ENCODE peak calls at places on chromosomes 2 and 18, in ten cellular contexts. L is lower lobe of right lung, X is astrocyte, D is mesothelial cell of epicardium, C is tibial artery, F is gastrocnemius medialis, J is fibroblast of the aortic adventitia, Q is RWPE2, H is coronary artery, S is body of pancreas. R is an unnamed sample.
A peak's percentile ranks its signal among the peaks of the same experiment; 100 is the strongest.

GRCh38 chr2:64201086-64201627 is 56.9 kb upstream of the PELI1 start:
- DNase-seq in L (no peak), X (peak; percentile 20), D (no peak), C (no peak), F (no peak), J (peak; percentile 60), Q (no peak), H (no peak), S (no peak), R (no peak)

GRCh38 chr2:8249191-8249590 is 432.7 kb upstream of the ID2 start:
- DNase-seq in L (no peak), X (no peak), D (no peak), C (peak; percentile 56), F (peak; percentile 56), J (no peak), Q (no peak), H (peak; percentile 81), S (no peak), R (no peak)

GRCh38 chr18:45652703-45653490 is 37.6 kb downstream of the SLC14A2 start:
- DNase-seq in L (no peak), X (peak; percentile 47), D (no peak), C (no peak), F (no peak), J (no peak), Q (no peak), H (no peak), S (no peak), R (no peak)

GRCh38 chr18:23547806-23548205 is 38.5 kb downstream of the NPC1 start:
- DNase-seq in L (no peak), X (no peak), D (no peak), C (no peak), F (no peak), J (no peak), Q (no peak), H (no peak), S (no peak), R (no peak)

GRCh38 chr2:31049264-31049663 is 89.0 kb downstream of the GALNT14 start:
- DNase-seq in L (no peak), X (no peak), D (no peak), C (no peak), F (no peak), J (no peak), Q (no peak), H (no peak), S (no peak), R (no peak)

GRCh38 chr2:106085441-106085911 is 108.6 kb downstream of the UXS1 start:
- DNase-seq in L (no peak), X (no peak), D (no peak), C (peak; percentile 45), F (no peak), J (peak; percentile 57), Q (no peak), H (no peak), S (peak; percentile 31), R (no peak)

GRCh38 chr2:229620759-229621158 is 93.6 kb downstream of the DNER start:
- DNase-seq in L (no peak), X (no peak), D (no peak), C (no peak), F (no peak), J (no peak), Q (no peak), H (no peak), S (no peak), R (no peak)

GRCh38 chr2:134988994-134989605 is 58.1 kb downstream of the MAP3K19 start:
- DNase-seq in L (no peak), X (peak; percentile 10), D (no peak), C (no peak), F (no peak), J (peak; percentile 61), Q (no peak), H (no peak), S (no peak), R (no peak)

GRCh38 chr18:78618726-78619125 is 360.9 kb upstream of the SALL3 start:
- DNase-seq in L (no peak), X (no peak), D (peak; percentile 19), C (no peak), F (no peak), J (no peak), Q (no peak), H (no peak), S (no peak), R (no peak)

GRCh38 chr2:74540291-74540690 is 10.6 kb downstream of the HTRA2 start:
- DNase-seq in L (no peak), X (no peak), D (no peak), C (peak; percentile 76), F (peak; percentile 54), J (peak; percentile 92), Q (no peak), H (no peak), S (no peak), R (no peak)

GRCh38 chr2:74546004-74546403 is 7.7 kb downstream of the LOXL3 start:
- DNase-seq in L (no peak), X (no peak), D (no peak), C (no peak), F (no peak), J (no peak), Q (no peak), H (peak; percentile 16), S (no peak), R (no peak)

GRCh38 chr2:74542978-74543377 is 10.8 kb downstream of the LOXL3 start:
- DNase-seq in L (no peak), X (no peak), D (no peak), C (no peak), F (no peak), J (no peak), Q (no peak), H (no peak), S (no peak), R (no peak)

GRCh38 chr2:74548285-74548918 is 5.3 kb downstream of the LOXL3 start:
- DNase-seq in L (no peak), X (no peak), D (no peak), C (no peak), F (no peak), J (no peak), Q (no peak), H (peak; percentile 66), S (no peak), R (no peak)

GRCh38 chr2:74544634-74545033 is 9.1 kb downstream of the LOXL3 start:
- DNase-seq in L (no peak), X (no peak), D (no peak), C (no peak), F (no peak), J (no peak), Q (no peak), H (no peak), S (no peak), R (no peak)
- TF ChIP-seq CTCF in L (no peak), X (no peak), D (no peak), C (no peak), F (no peak), J (no peak), Q (peak; percentile 60), H (no peak), S (peak; percentile 3), R (no peak)

GRCh38 chr2:217876253-217876570 is 126.6 kb downstream of the TNS1 start:
- DNase-seq in L (no peak), X (no peak), D (no peak), C (no peak), F (no peak), J (no peak), Q (no peak), H (no peak), S (no peak), R (no peak)

GRCh38 chr2:217878865-217879595 is 123.8 kb downstream of the TNS1 start:
- DNase-seq in L (no peak), X (no peak), D (no peak), C (no peak), F (no peak), J (no peak), Q (no peak), H (no peak), S (no peak), R (no peak)

GRCh38 chr2:217877866-217878265 is 124.9 kb downstream of the TNS1 start:
- DNase-seq in L (no peak), X (no peak), D (no peak), C (no peak), F (no peak), J (no peak), Q (no peak), H (no peak), S (no peak), R (no peak)

GRCh38 chr2:217880891-217881290 is 121.9 kb downstream of the TNS1 start:
- DNase-seq in L (no peak), X (no peak), D (no peak), C (no peak), F (no peak), J (no peak), Q (no peak), H (no peak), S (no peak), R (no peak)

GRCh38 chr2:217880490-217880889 is 122.3 kb downstream of the TNS1 start:
- DNase-seq in L (no peak), X (no peak), D (no peak), C (no peak), F (no peak), J (no peak), Q (no peak), H (no peak), S (no peak), R (no peak)
- TF ChIP-seq CTCF in L (no peak), X (no peak), D (no peak), C (no peak), F (no peak), J (peak; percentile 16), Q (no peak), H (no peak), S (no peak), R (peak; percentile 42)

GRCh38 chr2:68244456-68244855 is 7.9 kb downstream of the PPP3R1 start:
- DNase-seq in L (no peak), X (no peak), D (no peak), C (no peak), F (no peak), J (no peak), Q (no peak), H (no peak), S (no peak), R (no peak)
- TF ChIP-seq CTCF in L (no peak), X (peak; percentile 3), D (no peak), C (peak; percentile 33), F (no peak), J (peak; percentile 26), Q (no peak), H (no peak), S (no peak), R (no peak)

GRCh38 chr2:20061940-20062339 is 10.5 kb upstream of the LAPTM4A start:
- DNase-seq in L (no peak), X (no peak), D (no peak), C (no peak), F (no peak), J (no peak), Q (no peak), H (no peak), S (no peak), R (no peak)

GRCh38 chr2:20064841-20065240 is 13.4 kb upstream of the LAPTM4A start:
- DNase-seq in L (no peak), X (no peak), D (no peak), C (no peak), F (no peak), J (no peak), Q (no peak), H (no peak), S (no peak), R (no peak)

GRCh38 chr2:20064421-20064820 is 13.0 kb upstream of the LAPTM4A start:
- DNase-seq in L (no peak), X (no peak), D (no peak), C (no peak), F (no peak), J (no peak), Q (no peak), H (no peak), S (no peak), R (no peak)

GRCh38 chr2:20061476-20061875 is 10.0 kb upstream of the LAPTM4A start:
- DNase-seq in L (no peak), X (peak; percentile 79), D (no peak), C (no peak), F (no peak), J (peak; percentile 93), Q (no peak), H (no peak), S (no peak), R (no peak)

GRCh38 chr2:20062615-20063545 is 11.5 kb upstream of the LAPTM4A start:
- DNase-seq in L (no peak), X (peak; percentile 95), D (no peak), C (peak; percentile 76), F (peak; percentile 56), J (peak; percentile 94), Q (no peak), H (no peak), S (no peak), R (no peak)
- TF ChIP-seq CTCF in L (no peak), X (no peak), D (no peak), C (no peak), F (no peak), J (peak; percentile 36), Q (no peak), H (no peak), S (no peak), R (peak; percentile 33)